ENCODE peak calls at places on chromosomes 6 and 20, in nine cellular contexts. One of them, this sample, is unnamed.

GRCh38 chr6:6721606-6722005 is 133.1 kb downstream of the LY86 start:
- DNase-seq in osteoblast: no peak
- DNase-seq in testis: no peak
- DNase-seq in esophagus muscularis mucosa: no peak
- DNase-seq in upper lobe of right lung: no peak
- DNase-seq in A549: no peak
- DNase-seq in GM12878: no peak
- DNase-seq in CD8-positive, alpha-beta T cell: no peak
- DNase-seq in lung: no peak
- DNase-seq in this sample: no peak

GRCh38 chr6:3549314-3549940 is 92.6 kb upstream of the SLC22A23 start:
- DNase-seq in A549: no peak
- DNase-seq in GM12878: no peak
- DNase-seq in CD8-positive, alpha-beta T cell: no peak
- DNase-seq in upper lobe of right lung: no peak
- DNase-seq in osteoblast: no peak
- DNase-seq in esophagus muscularis mucosa: peak
- DNase-seq in testis: no peak
- DNase-seq in lung: peak
- DNase-seq in this sample: no peak

GRCh38 chr6:108127826-108128225 is 38.0 kb upstream of the NR2E1 start:
- DNase-seq in lung: no peak
- DNase-seq in osteoblast: no peak
- DNase-seq in esophagus muscularis mucosa: no peak
- DNase-seq in CD8-positive, alpha-beta T cell: no peak
- DNase-seq in GM12878: no peak
- DNase-seq in A549: peak
- DNase-seq in upper lobe of right lung: no peak
- DNase-seq in testis: no peak
- DNase-seq in this sample: no peak

GRCh38 chr20:1811621-1812498 is 83.3 kb upstream of the SIRPA start:
- DNase-seq in testis: no peak
- DNase-seq in A549: no peak
- DNase-seq in esophagus muscularis mucosa: peak
- DNase-seq in CD8-positive, alpha-beta T cell: no peak
- DNase-seq in upper lobe of right lung: no peak
- DNase-seq in lung: no peak
- DNase-seq in osteoblast: no peak
- DNase-seq in GM12878: no peak
- DNase-seq in this sample: no peak

GRCh38 chr6:150417899-150418824 is 49.4 kb downstream of the IYD start:
- DNase-seq in osteoblast: peak
- DNase-seq in testis: peak
- DNase-seq in GM12878: peak
- DNase-seq in CD8-positive, alpha-beta T cell: no peak
- DNase-seq in esophagus muscularis mucosa: no peak
- DNase-seq in lung: no peak
- DNase-seq in upper lobe of right lung: no peak
- DNase-seq in A549: peak
- DNase-seq in this sample: peak

GRCh38 chr6:125995972-125996580 is 9.7 kb downstream of the TRMT11 start:
- DNase-seq in testis: peak
- DNase-seq in esophagus muscularis mucosa: no peak
- DNase-seq in CD8-positive, alpha-beta T cell: peak
- DNase-seq in upper lobe of right lung: peak
- DNase-seq in lung: peak
- DNase-seq in GM12878: peak
- DNase-seq in osteoblast: peak
- DNase-seq in A549: peak
- DNase-seq in this sample: peak

GRCh38 chr6:56521988-56522387 is 120.7 kb downstream of the DST start:
- DNase-seq in CD8-positive, alpha-beta T cell: no peak
- DNase-seq in lung: no peak
- DNase-seq in GM12878: no peak
- DNase-seq in testis: no peak
- DNase-seq in upper lobe of right lung: no peak
- DNase-seq in esophagus muscularis mucosa: no peak
- DNase-seq in A549: no peak
- DNase-seq in osteoblast: no peak
- DNase-seq in this sample: no peak

GRCh38 chr20:40810336-40810735 is 121.3 kb upstream of the MAFB start:
- DNase-seq in lung: no peak
- DNase-seq in upper lobe of right lung: no peak
- DNase-seq in testis: no peak
- DNase-seq in osteoblast: no peak
- DNase-seq in GM12878: no peak
- DNase-seq in esophagus muscularis mucosa: no peak
- DNase-seq in A549: no peak
- DNase-seq in CD8-positive, alpha-beta T cell: no peak
- DNase-seq in this sample: no peak

GRCh38 chr6:120410586-120410985 is 923.7 kb downstream of the TBC1D32 start:
- DNase-seq in upper lobe of right lung: no peak
- DNase-seq in lung: no peak
- DNase-seq in A549: no peak
- DNase-seq in testis: no peak
- DNase-seq in osteoblast: no peak
- DNase-seq in esophagus muscularis mucosa: no peak
- DNase-seq in GM12878: no peak
- DNase-seq in CD8-positive, alpha-beta T cell: no peak
- DNase-seq in this sample: no peak

GRCh38 chr6:35633579-35634089 is 55.1 kb downstream of the FKBP5 start:
- DNase-seq in esophagus muscularis mucosa: no peak
- DNase-seq in CD8-positive, alpha-beta T cell: no peak
- DNase-seq in upper lobe of right lung: no peak
- DNase-seq in GM12878: no peak
- DNase-seq in A549: no peak
- DNase-seq in osteoblast: no peak
- DNase-seq in testis: no peak
- DNase-seq in lung: no peak
- DNase-seq in this sample: no peak

GRCh38 chr6:119173249-119174084 is 95.0 kb upstream of the FAM184A start:
- DNase-seq in CD8-positive, alpha-beta T cell: no peak
- DNase-seq in osteoblast: no peak
- DNase-seq in GM12878: no peak
- DNase-seq in lung: no peak
- DNase-seq in upper lobe of right lung: no peak
- DNase-seq in A549: no peak
- DNase-seq in esophagus muscularis mucosa: no peak
- DNase-seq in testis: no peak
- DNase-seq in this sample: no peak

GRCh38 chr20:47136782-47137181 is 219.7 kb downstream of the ZMYND8 start:
- DNase-seq in upper lobe of right lung: no peak
- DNase-seq in testis: no peak
- DNase-seq in esophagus muscularis mucosa: no peak
- DNase-seq in lung: no peak
- DNase-seq in osteoblast: no peak
- DNase-seq in CD8-positive, alpha-beta T cell: no peak
- DNase-seq in A549: no peak
- DNase-seq in GM12878: no peak
- DNase-seq in this sample: no peak

GRCh38 chr6:33252758-33253157 is 18.9 kb downstream of the VPS52 start:
- DNase-seq in testis: no peak
- DNase-seq in upper lobe of right lung: no peak
- DNase-seq in esophagus muscularis mucosa: no peak
- DNase-seq in A549: no peak
- DNase-seq in GM12878: no peak
- DNase-seq in osteoblast: no peak
- DNase-seq in CD8-positive, alpha-beta T cell: no peak
- DNase-seq in lung: no peak
- DNase-seq in this sample: no peak

DNA sequence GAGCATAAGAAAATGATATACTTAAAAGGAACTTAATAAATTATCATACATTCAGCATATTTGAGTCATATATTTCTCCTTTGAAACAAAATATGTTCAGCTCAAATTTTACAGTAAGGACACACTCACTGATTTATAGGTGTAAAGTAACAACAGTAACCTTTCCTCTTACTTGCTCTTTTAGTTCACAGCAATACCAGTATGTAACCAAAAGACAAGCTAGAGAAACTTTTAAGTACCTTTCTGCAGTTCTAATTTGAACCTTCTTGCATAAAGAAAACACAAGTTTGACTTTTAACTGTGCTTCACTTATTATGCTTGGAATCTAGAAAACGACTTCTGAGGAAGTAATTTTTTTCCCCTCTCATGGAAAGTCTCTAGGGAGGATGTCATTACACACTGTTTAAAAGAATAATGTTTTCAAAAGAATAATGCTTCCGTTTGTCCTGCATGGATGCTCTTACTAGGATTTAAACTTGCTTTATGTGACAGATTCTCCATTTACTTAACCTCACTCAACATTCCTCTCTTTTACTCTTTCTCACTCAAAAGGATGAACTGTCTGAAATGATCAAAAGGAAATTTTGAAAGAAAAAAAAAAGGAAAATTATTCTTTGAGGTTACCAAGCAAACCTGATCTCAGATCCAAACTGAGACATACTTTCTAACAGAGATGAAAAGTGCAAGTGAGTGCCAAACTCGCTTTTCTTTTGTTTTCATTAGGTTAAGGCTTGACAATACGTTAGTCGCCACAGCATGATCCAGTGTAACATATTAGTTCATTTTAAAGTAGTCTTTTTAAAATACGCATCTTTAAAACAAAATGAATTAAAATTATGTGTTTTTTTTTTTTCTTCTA is 22.4 kb upstream of the CALHM6 start:
- DNase-seq in A549: no peak
- DNase-seq in esophagus muscularis mucosa: no peak
- DNase-seq in CD8-positive, alpha-beta T cell: no peak
- DNase-seq in osteoblast: no peak
- DNase-seq in GM12878: no peak
- DNase-seq in testis: no peak
- DNase-seq in lung: no peak
- DNase-seq in upper lobe of right lung: no peak
- DNase-seq in this sample: peak
- H3K4me3 ChIP-seq in A549: no peak
- H3K4me3 ChIP-seq in esophagus muscularis mucosa: no peak
- H3K4me3 ChIP-seq in CD8-positive, alpha-beta T cell: no peak
- H3K4me3 ChIP-seq in osteoblast: no peak
- H3K4me3 ChIP-seq in GM12878: no peak
- H3K4me3 ChIP-seq in testis: no peak
- H3K4me3 ChIP-seq in lung: no peak
- H3K4me3 ChIP-seq in upper lobe of right lung: no peak
- H3K4me3 ChIP-seq in this sample: no peak

GRCh38 chr6:109783245-109783990 is 92.3 kb downstream of the FIG4 start:
- DNase-seq in osteoblast: peak
- DNase-seq in testis: peak
- DNase-seq in lung: no peak
- DNase-seq in GM12878: no peak
- DNase-seq in A549: no peak
- DNase-seq in CD8-positive, alpha-beta T cell: no peak
- DNase-seq in upper lobe of right lung: no peak
- DNase-seq in esophagus muscularis mucosa: no peak
- DNase-seq in this sample: no peak
- TF ChIP-seq CTCF in osteoblast: peak
- TF ChIP-seq CTCF in testis: no peak
- TF ChIP-seq CTCF in lung: no peak
- TF ChIP-seq CTCF in GM12878: peak
- TF ChIP-seq CTCF in A549: no peak
- TF ChIP-seq CTCF in CD8-positive, alpha-beta T cell: no peak
- TF ChIP-seq CTCF in upper lobe of right lung: peak
- TF ChIP-seq CTCF in esophagus muscularis mucosa: peak
- TF ChIP-seq CTCF in this sample: peak

GRCh38 chr6:170288091-170288631 is 2.7 kb downstream of the DLL1 start:
- DNase-seq in lung: no peak
- DNase-seq in GM12878: no peak
- DNase-seq in esophagus muscularis mucosa: no peak
- DNase-seq in upper lobe of right lung: no peak
- DNase-seq in CD8-positive, alpha-beta T cell: peak
- DNase-seq in osteoblast: peak
- DNase-seq in A549: no peak
- DNase-seq in testis: peak
- DNase-seq in this sample: no peak
- H3K4me3 ChIP-seq in lung: no peak
- H3K4me3 ChIP-seq in GM12878: no peak
- H3K4me3 ChIP-seq in esophagus muscularis mucosa: peak
- H3K4me3 ChIP-seq in upper lobe of right lung: peak
- H3K4me3 ChIP-seq in CD8-positive, alpha-beta T cell: peak
- H3K4me3 ChIP-seq in osteoblast: no peak
- H3K4me3 ChIP-seq in A549: no peak
- H3K4me3 ChIP-seq in testis: no peak
- H3K4me3 ChIP-seq in this sample: no peak

GRCh38 chr20:31738729-31739549 is at the start of gene TPX2:
- DNase-seq in lung: peak
- DNase-seq in testis: peak
- DNase-seq in CD8-positive, alpha-beta T cell: peak
- DNase-seq in upper lobe of right lung: peak
- DNase-seq in esophagus muscularis mucosa: peak
- DNase-seq in A549: peak
- DNase-seq in GM12878: peak
- DNase-seq in osteoblast: peak
- DNase-seq in this sample: peak
- TF ChIP-seq CTCF in lung: no peak
- TF ChIP-seq CTCF in testis: no peak
- TF ChIP-seq CTCF in CD8-positive, alpha-beta T cell: no peak
- TF ChIP-seq CTCF in upper lobe of right lung: peak
- TF ChIP-seq CTCF in esophagus muscularis mucosa: peak
- TF ChIP-seq CTCF in A549: no peak
- TF ChIP-seq CTCF in GM12878: peak
- TF ChIP-seq CTCF in osteoblast: peak
- TF ChIP-seq CTCF in this sample: peak

GRCh38 chr20:44479643-44480042 is 4.0 kb downstream of the TTPAL start:
- DNase-seq in GM12878: no peak
- DNase-seq in testis: no peak
- DNase-seq in upper lobe of right lung: no peak
- DNase-seq in CD8-positive, alpha-beta T cell: no peak
- DNase-seq in lung: no peak
- DNase-seq in A549: no peak
- DNase-seq in esophagus muscularis mucosa: no peak
- DNase-seq in osteoblast: no peak
- DNase-seq in this sample: no peak
- H3K4me3 ChIP-seq in GM12878: no peak
- H3K4me3 ChIP-seq in testis: no peak
- H3K4me3 ChIP-seq in upper lobe of right lung: no peak
- H3K4me3 ChIP-seq in CD8-positive, alpha-beta T cell: no peak
- H3K4me3 ChIP-seq in lung: no peak
- H3K4me3 ChIP-seq in A549: no peak
- H3K4me3 ChIP-seq in esophagus muscularis mucosa: no peak
- H3K4me3 ChIP-seq in osteoblast: no peak
- H3K4me3 ChIP-seq in this sample: no peak

GRCh38 chr20:45098096-45098773 is 2.7 kb downstream of the KCNS1 start:
- DNase-seq in GM12878: no peak
- DNase-seq in osteoblast: peak
- DNase-seq in esophagus muscularis mucosa: no peak
- DNase-seq in testis: peak
- DNase-seq in CD8-positive, alpha-beta T cell: peak
- DNase-seq in upper lobe of right lung: no peak
- DNase-seq in A549: no peak
- DNase-seq in lung: no peak
- DNase-seq in this sample: peak
- TF ChIP-seq CTCF in GM12878: peak
- TF ChIP-seq CTCF in osteoblast: no peak
- TF ChIP-seq CTCF in esophagus muscularis mucosa: no peak
- TF ChIP-seq CTCF in testis: no peak
- TF ChIP-seq CTCF in CD8-positive, alpha-beta T cell: no peak
- TF ChIP-seq CTCF in upper lobe of right lung: no peak
- TF ChIP-seq CTCF in A549: no peak
- TF ChIP-seq CTCF in lung: no peak
- TF ChIP-seq CTCF in this sample: peak

This sample was measured in astrocyte of the spinal cord.